ENCODE peak calls at places on chromosomes 2 and 18, in five cellular contexts. N, T, X, B and S are unnamed samples.
A peak's percentile ranks its signal among the peaks of the same experiment; 100 is the strongest.

GRCh38 chr18:12048827-12049175 is 44.8 kb upstream of the ANKRD62 start:
- DNase-seq in N (no peak), T (peak; percentile 84), X (no peak), B (no peak), S (peak; percentile 20)

GRCh38 chr2:65265090-65266045 is 37.7 kb downstream of the ACTR2 start:
- DNase-seq in N (peak; percentile 85), T (peak; percentile 72), X (no peak), B (peak; percentile 69), S (peak; percentile 79)

GRCh38 chr2:105387225-105387624 is 11.6 kb downstream of the FHL2 start:
- DNase-seq in N (peak; percentile 53), T (no peak), X (no peak), B (no peak), S (no peak)

GRCh38 chr2:195407782-195408181 is 249.2 kb upstream of the SLC39A10 start:
- DNase-seq in N (no peak), T (peak; percentile 26), X (no peak), B (peak; percentile 9), S (no peak)

GRCh38 chr2:156883828-156884615 is 373.5 kb upstream of the GALNT5 start:
- DNase-seq in N (no peak), T (peak; percentile 28), X (no peak), B (peak; percentile 28), S (no peak)

GRCh38 chr2:47015206-47015605 is 99.6 kb upstream of the MCFD2 start:
- DNase-seq in N (no peak), T (no peak), X (no peak), B (no peak), S (no peak)

GRCh38 chr2:20061476-20061875 is 10.0 kb upstream of the LAPTM4A start:
- DNase-seq in N (no peak), T (peak; percentile 79), X (no peak), B (no peak), S (peak; percentile 38)

GRCh38 chr2:68167186-68167585 is 9.5 kb downstream of the PNO1 start:
- DNase-seq in N (no peak), T (no peak), X (no peak), B (no peak), S (no peak)

GRCh38 chr18:809985-810642 is 1.9 kb downstream of the YES1 start:
- DNase-seq in N (peak; percentile 34), T (no peak), X (no peak), B (no peak), S (no peak)

GRCh38 chr18:805755-806110 is 6.3 kb downstream of the YES1 start:
- DNase-seq in N (no peak), T (no peak), X (no peak), B (no peak), S (no peak)

GRCh38 chr18:808502-808901 is 3.5 kb downstream of the YES1 start:
- DNase-seq in N (no peak), T (peak; percentile 46), X (no peak), B (no peak), S (no peak)

GRCh38 chr18:805008-805754 is 6.9 kb downstream of the YES1 start:
- DNase-seq in N (peak; percentile 48), T (no peak), X (no peak), B (no peak), S (no peak)

DNA sequence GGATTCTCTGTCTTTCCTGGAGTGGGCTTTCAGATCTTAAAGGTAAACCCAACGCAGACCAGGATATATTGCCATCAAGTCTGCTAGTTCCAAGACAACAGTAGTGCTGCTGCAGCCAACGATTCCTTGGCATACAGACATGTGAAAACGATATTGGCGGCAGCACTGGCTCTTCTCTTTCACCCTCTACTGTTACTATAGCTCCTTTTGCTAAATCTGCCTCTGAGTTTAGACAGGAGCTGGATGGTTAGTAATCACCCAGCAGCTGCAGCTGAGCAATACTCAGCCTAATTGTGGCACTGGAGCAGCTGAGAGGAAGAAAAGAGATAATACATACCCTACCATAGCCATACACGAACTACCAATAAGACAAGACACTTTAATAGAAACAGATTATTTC is 4.0 kb downstream of the YES1 start:
- DNase-seq in N (no peak), T (peak; percentile 26), X (no peak), B (no peak), S (peak; percentile 24)
- H3K4me3 ChIP-seq in N (no peak overlapping the region), T (no peak overlapping the region), X (no peak overlapping the region), B (no peak overlapping the region), S (no peak overlapping the region)

DNA sequence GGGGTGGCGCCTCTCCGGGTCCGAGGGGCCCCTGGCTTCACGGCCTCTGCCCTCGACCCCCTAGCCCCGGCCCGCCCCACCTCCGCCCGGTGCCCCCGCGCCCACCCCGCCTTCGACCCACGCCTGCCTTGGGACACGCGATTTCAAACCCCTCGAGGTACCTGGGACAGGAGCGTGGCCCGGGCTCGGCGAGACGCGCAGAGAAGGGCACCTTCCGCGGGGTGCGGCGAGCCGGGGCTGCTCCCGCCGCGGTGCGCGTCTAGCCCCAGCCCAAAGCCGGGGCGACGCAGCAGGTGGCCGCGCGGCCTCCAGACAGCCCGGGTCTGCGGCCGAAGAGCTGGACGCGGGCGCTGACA is 270 bp downstream of the CRACDL start:
- DNase-seq in N (no peak), T (no peak), X (no peak), B (no peak), S (no peak)
- H3K27me3 ChIP-seq in N (peaks cover 3% of the 10 kb centered on the region), T (peaks cover 45% of the 10 kb centered on the region), X (no peaks in the 10 kb centered on the region), B (peaks cover 36% of the 10 kb centered on the region), S (peaks cover 65% of the 10 kb centered on the region)

DNA sequence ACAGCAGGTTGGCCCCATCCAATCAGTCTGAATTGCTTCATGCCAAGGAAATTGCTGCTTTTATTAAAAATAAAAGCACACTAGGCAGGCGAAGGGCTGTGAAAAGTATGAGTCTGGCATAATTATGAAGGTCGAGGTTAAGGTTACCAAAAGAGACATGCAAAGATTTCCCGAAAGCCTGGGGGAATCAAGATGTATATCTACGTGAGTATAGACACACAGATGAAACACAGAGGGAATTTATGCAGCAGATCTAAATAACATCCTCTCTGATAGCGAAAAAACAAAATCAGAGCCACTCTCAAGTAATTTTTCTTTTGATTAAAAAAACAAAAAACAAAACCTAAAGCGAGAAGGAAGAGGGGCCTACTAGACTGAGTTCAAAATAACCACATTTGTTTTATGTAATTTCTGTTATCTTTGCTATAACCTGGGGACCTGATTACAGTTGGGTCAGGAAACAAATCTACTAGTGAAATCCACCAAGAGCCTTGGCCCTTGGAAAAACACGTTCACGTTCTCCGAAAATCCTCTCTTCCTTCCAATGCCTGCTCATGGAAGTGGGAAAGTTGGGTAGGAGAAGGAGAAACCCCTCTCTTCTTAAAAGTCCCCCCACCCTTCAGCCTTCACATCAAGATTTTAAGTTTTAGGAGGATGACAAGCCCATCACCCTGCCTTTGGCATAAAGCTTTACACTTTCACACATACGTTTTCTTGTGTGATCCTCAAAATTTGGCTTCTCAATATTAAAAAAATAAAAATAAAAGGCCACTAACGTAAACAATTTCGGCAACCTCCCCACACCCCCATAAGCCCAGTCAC is 1.4 kb downstream of the AAK1 start:
- DNase-seq in N (no peak), T (no peak), X (no peak), B (no peak), S (no peak)
- H3K4me3 ChIP-seq in N (peak overlapping the region; percentile 96), T (peak overlapping the region; percentile 92), X (peak overlapping the region; percentile 97), B (peak overlapping the region; percentile 92), S (peak overlapping the region; percentile 93)

DNA sequence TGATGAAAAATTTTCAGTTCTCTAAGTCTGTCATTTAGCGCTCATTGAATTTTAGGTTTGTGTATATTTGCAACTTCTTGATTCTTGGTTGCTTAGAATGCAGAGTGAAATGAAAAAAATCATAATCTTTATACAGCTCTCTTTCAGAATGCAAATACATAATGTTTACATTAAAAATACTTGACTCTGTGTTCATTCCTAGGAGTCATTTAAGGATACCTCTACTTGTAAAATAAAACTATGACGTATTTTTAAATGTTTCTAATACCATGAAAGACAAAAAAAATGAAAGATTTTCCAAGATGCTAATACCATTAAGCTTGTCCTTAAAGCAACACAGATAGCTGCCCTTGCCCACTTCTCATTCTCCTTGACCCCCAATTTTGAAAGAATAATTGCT is 259.0 kb downstream of the L3MBTL4 start:
- DNase-seq in N (no peak), T (no peak), X (no peak), B (no peak), S (no peak)
- H3K27me3 ChIP-seq in N (no peaks in the 10 kb centered on the region), T (no peaks in the 10 kb centered on the region), X (no peaks in the 10 kb centered on the region), B (no peaks in the 10 kb centered on the region), S (no peaks in the 10 kb centered on the region)

GRCh38 chr2:143171817-143172216 is 42.6 kb downstream of the ARHGAP15 start:
- DNase-seq in N (no peak), T (no peak), X (no peak), B (no peak), S (no peak)

GRCh38 chr2:143175435-143175834 is 46.2 kb downstream of the ARHGAP15 start:
- DNase-seq in N (no peak), T (no peak), X (no peak), B (no peak), S (no peak)

GRCh38 chr2:143177081-143177786 is 48.0 kb downstream of the ARHGAP15 start:
- DNase-seq in N (peak; percentile 9), T (no peak), X (no peak), B (no peak), S (no peak)

GRCh38 chr2:143181494-143181893 is 52.3 kb downstream of the ARHGAP15 start:
- DNase-seq in N (no peak), T (no peak), X (no peak), B (no peak), S (no peak)

DNA sequence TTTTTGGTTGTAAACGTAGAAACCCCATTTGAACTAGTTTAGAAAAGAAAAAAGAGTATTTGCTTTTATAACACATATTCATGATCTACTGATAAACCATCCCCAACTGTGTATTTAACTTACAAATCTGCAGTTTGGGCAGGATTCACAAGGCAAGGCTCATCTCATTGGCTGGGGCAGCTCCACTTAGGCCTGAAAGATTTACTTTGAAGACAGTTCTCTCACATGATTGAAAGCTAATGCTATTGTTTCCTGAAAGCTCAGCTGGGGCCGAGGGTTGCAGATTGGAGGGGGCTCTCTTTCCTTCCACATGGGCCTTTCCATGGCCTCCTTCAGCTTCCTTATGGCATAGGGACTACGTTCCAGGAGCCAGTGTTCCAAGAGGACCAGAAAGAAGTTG is 47.4 kb downstream of the ARHGAP15 start:
- DNase-seq in N (peak; percentile 13), T (no peak), X (no peak), B (no peak), S (no peak)
- H3K4me3 ChIP-seq in N (no peak overlapping the region), T (no peak overlapping the region), X (no peak overlapping the region), B (no peak overlapping the region), S (peak overlapping the region; percentile 3)

GRCh38 chr2:242054881-242055801 is 185.6 kb downstream of the RTP5 start:
- DNase-seq in N (no peak), T (no peak), X (no peak), B (no peak), S (no peak)
- H3K27me3 ChIP-seq in N (peaks cover 2% of the 10 kb centered on the region), T (peaks cover 38% of the 10 kb centered on the region), X (no peaks in the 10 kb centered on the region), B (peaks cover 2% of the 10 kb centered on the region), S (peaks cover 53% of the 10 kb centered on the region)

GRCh38 chr2:30709516-30709915 is 97.7 kb downstream of the CAPN13 start:
- DNase-seq in N (no peak), T (no peak), X (no peak), B (no peak), S (no peak)
- H3K4me3 ChIP-seq in N (no peak overlapping the region), T (no peak overlapping the region), X (no peak overlapping the region), B (no peak overlapping the region), S (no peak overlapping the region)

DNA sequence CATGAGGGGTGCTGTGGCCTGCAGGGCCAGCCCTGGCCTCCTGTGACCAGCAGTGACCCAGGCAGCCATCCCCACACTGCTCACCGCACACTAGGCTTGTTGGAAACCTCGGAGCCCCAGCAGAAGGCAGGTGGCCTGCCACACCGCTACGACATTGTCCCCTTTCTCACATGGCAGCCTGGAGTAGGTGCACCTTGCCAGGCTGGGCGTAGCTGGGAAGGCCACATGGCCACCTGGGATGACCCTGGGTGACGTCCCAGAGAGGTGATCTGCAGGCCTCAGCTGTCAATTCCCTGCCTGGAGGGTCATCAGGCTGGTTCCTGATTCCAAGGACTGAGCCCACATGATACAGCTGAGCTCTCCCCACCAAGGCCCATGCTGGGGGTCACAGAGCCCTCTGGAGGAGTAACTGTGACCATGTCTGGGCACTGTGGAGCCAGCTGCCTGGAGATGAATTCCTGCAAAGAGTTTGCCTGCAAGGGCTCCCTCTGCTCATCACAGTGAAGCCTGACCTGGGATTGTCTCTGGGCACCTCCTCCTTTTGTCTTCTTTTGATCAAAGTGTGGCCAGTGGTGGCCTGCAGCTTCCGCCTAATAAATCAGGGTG is 119.6 kb upstream of the OTOS start:
- DNase-seq in N (no peak), T (no peak), X (no peak), B (no peak), S (no peak)
- H3K27me3 ChIP-seq in N (no peaks in the 10 kb centered on the region), T (peaks cover 2% of the 10 kb centered on the region), X (no peaks in the 10 kb centered on the region), B (no peaks in the 10 kb centered on the region), S (no peaks in the 10 kb centered on the region)